ENCODE peak calls at places on chromosomes 7 and 10, in six cellular contexts. W, I, B, P, Q and F are unnamed samples.

GRCh38 chr7:29950480-29950879 is 39.1 kb downstream of the SCRN1 start:
- DNase-seq in W (no peak), I (no peak), B (no peak), P (no peak), Q (no peak), F (no peak)

GRCh38 chr10:62772186-62772950 is 32.2 kb upstream of the ADO start:
- DNase-seq in W (no peak), I (no peak), B (peak), P (no peak), Q (no peak), F (no peak)

GRCh38 chr10:125882596-125882995 is 1.5 kb upstream of the DHX32 start:
- DNase-seq in W (no peak), I (no peak), B (peak), P (no peak), Q (no peak), F (no peak)

GRCh38 chr7:108406474-108406873 is 49.8 kb downstream of the NRCAM start:
- DNase-seq in W (no peak), I (no peak), B (peak), P (no peak), Q (no peak), F (peak)

GRCh38 chr10:124719213-124719851 is 24.8 kb downstream of the FAM53B start:
- DNase-seq in W (no peak), I (peak), B (peak), P (peak), Q (no peak), F (no peak)

GRCh38 chr7:22932896-22933295 is 81.0 kb downstream of the HYCC1 start:
- DNase-seq in W (no peak), I (no peak), B (no peak), P (no peak), Q (no peak), F (no peak)

GRCh38 chr7:148883233-148884048 is 650 bp downstream of the EZH2 start:
- DNase-seq in W (peak), I (peak), B (no peak), P (peak), Q (no peak), F (no peak)

GRCh38 chr10:132865851-132866600 is 76.3 kb downstream of the CFAP46 start:
- DNase-seq in W (no peak), I (peak), B (no peak), P (no peak), Q (no peak), F (no peak)

GRCh38 chr7:88015309-88015708 is 81.3 kb downstream of the ADAM22 start:
- DNase-seq in W (no peak), I (no peak), B (no peak), P (no peak), Q (no peak), F (no peak)

GRCh38 chr10:124072106-124072505 is 21.3 kb downstream of the CHST15 start:
- DNase-seq in W (no peak), I (no peak), B (no peak), P (no peak), Q (no peak), F (no peak)

GRCh38 chr7:121351682-121352081 is 22.9 kb downstream of the WNT16 start:
- DNase-seq in W (no peak), I (no peak), B (no peak), P (no peak), Q (no peak), F (no peak)

GRCh38 chr7:135911091-135911490 is 66.1 kb downstream of the MTPN start:
- DNase-seq in W (no peak), I (no peak), B (no peak), P (no peak), Q (peak), F (peak)

GRCh38 chr7:55077581-55078410 is 59.0 kb downstream of the EGFR start:
- DNase-seq in W (peak), I (no peak), B (no peak), P (no peak), Q (no peak), F (no peak)

GRCh38 chr7:32364581-32364980 is 125.6 kb downstream of the LSM5 start:
- DNase-seq in W (no peak), I (no peak), B (no peak), P (no peak), Q (no peak), F (no peak)

GRCh38 chr7:962401-963081 is 8.1 kb upstream of the ADAP1 start:
- DNase-seq in W (no peak), I (no peak), B (no peak), P (no peak), Q (no peak), F (no peak)

GRCh38 chr10:12177642-12178041 is 18.0 kb downstream of the NUDT5 start:
- DNase-seq in W (no peak), I (no peak), B (peak), P (no peak), Q (no peak), F (no peak)

GRCh38 chr7:51226042-51226755 is 90.4 kb downstream of the COBL start:
- DNase-seq in W (no peak), I (no peak), B (no peak), P (no peak), Q (no peak), F (no peak)

GRCh38 chr7:82507365-82507975 is 63.9 kb upstream of the CACNA2D1 start:
- DNase-seq in W (no peak), I (no peak), B (no peak), P (no peak), Q (no peak), F (no peak)

GRCh38 chr10:35613597-35614226 is 8.6 kb downstream of the GJD4 start:
- DNase-seq in W (peak), I (no peak), B (peak), P (no peak), Q (no peak), F (no peak)

GRCh38 chr7:156147104-156147503 is 334.8 kb upstream of the SHH start:
- DNase-seq in W (peak), I (no peak), B (no peak), P (no peak), Q (no peak), F (no peak)

GRCh38 chr10:36802523-36803153 is 322.8 kb upstream of the ANKRD30A start:
- DNase-seq in W (no peak), I (no peak), B (peak), P (no peak), Q (peak), F (peak)

GRCh38 chr10:52979295-52980025 is 206.9 kb upstream of the MBL2 start:
- DNase-seq in W (no peak), I (no peak), B (no peak), P (no peak), Q (no peak), F (no peak)

GRCh38 chr7:152370297-152370696 is 65.5 kb downstream of the KMT2C start:
- DNase-seq in W (no peak), I (no peak), B (no peak), P (no peak), Q (no peak), F (no peak)

GRCh38 chr10:97508342-97508741 is 9.6 kb downstream of the UBTD1 start:
- DNase-seq in W (no peak), I (no peak), B (peak), P (no peak), Q (no peak), F (no peak)

GRCh38 chr7:6436385-6436685 is 11.4 kb downstream of the DAGLB start:
- DNase-seq in W (no peak), I (peak), B (no peak), P (no peak), Q (peak), F (no peak)

GRCh38 chr7:156616269-156617202 is 24.0 kb upstream of the RNF32 start:
- DNase-seq in W (peak), I (no peak), B (peak), P (no peak), Q (no peak), F (no peak)

GRCh38 chr10:29710128-29710527 is 75.4 kb upstream of the SVIL start:
- DNase-seq in W (no peak), I (no peak), B (no peak), P (no peak), Q (no peak), F (no peak)